ENCODE peak calls at places on chromosomes 13 and 19, in ten cellular contexts. S is NB4, F is psoas muscle, O is thoracic aorta, K is neural crest cell, Y is endodermal cell, A is lower leg skin, T is GM23338, L is body of pancreas, H is fibroblast of lung. I is an unnamed sample.

GRCh38 chr13:111914241-111915103 is 152.5 kb upstream of the SOX1 start:
- DNase-seq in S (no peak), F (no peak), O (no peak), K (no peak), Y (peak; percentile 29), A (peak; percentile 52), T (no peak), L (no peak), H (no peak), I (no peak)

GRCh38 chr19:35253316-35254286 is 4.8 kb downstream of the LSR start:
- DNase-seq in S (no peak), F (no peak), O (no peak), K (no peak), Y (peak; percentile 85), A (peak; percentile 64), T (peak; percentile 44), L (no peak), H (no peak), I (no peak)

GRCh38 chr13:54647275-54647674 is 1618.7 kb downstream of the OLFM4 start:
- DNase-seq in S (no peak), F (no peak), O (no peak), K (no peak), Y (no peak), A (no peak), T (no peak), L (peak; percentile 5), H (no peak), I (no peak)

GRCh38 chr13:105196052-105196451 is 1339.4 kb downstream of the EFNB2 start:
- DNase-seq in S (peak; percentile 4), F (no peak), O (no peak), K (no peak), Y (peak; percentile 60), A (no peak), T (peak; percentile 86), L (no peak), H (peak; percentile 94), I (no peak)

GRCh38 chr13:59119475-59119874 is 1044.3 kb downstream of the DIAPH3 start:
- DNase-seq in S (no peak), F (no peak), O (no peak), K (no peak), Y (no peak), A (no peak), T (no peak), L (no peak), H (peak; percentile 38), I (no peak)

GRCh38 chr13:80132741-80133601 is 208.0 kb downstream of the SPRY2 start:
- DNase-seq in S (peak; percentile 15), F (peak; percentile 73), O (peak; percentile 38), K (peak; percentile 23), Y (peak; percentile 61), A (peak; percentile 85), T (peak; percentile 28), L (peak; percentile 82), H (peak; percentile 78), I (no peak)

GRCh38 chr19:5942991-5943390 is 28.9 kb downstream of the CAPS start:
- DNase-seq in S (no peak), F (no peak), O (no peak), K (no peak), Y (no peak), A (no peak), T (no peak), L (no peak), H (no peak), I (no peak)

GRCh38 chr13:46150134-46150693 is 31.8 kb downstream of the LCP1 start:
- DNase-seq in S (no peak), F (no peak), O (no peak), K (no peak), Y (no peak), A (no peak), T (no peak), L (no peak), H (no peak), I (no peak)

GRCh38 chr13:95382906-95383305 is 81.7 kb upstream of the ABCC4 start:
- DNase-seq in S (no peak), F (no peak), O (no peak), K (no peak), Y (no peak), A (no peak), T (no peak), L (no peak), H (no peak), I (no peak)

DNA sequence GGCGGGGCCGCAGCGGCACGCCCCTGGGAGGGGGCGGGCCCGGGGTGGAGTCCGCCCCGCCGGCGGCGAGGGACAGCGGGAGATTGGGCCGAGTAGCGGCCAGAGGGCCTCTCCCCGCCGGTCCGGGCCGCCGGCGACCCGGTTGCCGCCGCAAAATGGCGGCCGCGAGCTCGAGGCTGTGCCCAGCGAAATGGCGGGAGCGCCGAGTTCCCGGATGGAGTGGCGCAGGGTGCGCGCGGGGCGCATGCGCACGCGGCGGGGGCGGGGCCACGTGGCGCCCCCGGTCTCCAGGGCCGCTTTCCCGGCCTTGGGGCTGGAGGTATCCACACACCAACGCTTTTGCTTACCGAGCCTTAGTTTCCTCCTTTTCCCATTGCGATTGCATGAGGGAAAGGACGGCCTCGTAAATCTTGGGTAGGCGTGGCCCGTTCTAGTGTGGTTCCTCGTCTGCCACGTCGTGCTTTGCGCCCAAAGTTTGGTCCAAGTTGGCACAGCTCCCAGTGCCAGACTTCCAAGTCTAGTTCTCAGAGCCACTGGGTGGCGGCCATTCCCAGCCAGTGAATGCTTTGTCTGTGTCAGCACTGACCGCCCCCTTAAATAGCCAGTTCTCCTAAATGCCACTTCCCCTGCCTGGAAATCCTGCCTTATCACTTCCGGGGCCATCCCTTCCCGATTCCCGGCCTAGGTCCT is 491 bp downstream of the CIRBP start:
- DNase-seq in S (peak; percentile 77), F (peak; percentile 96), O (peak; percentile 87), K (peak; percentile 82), Y (peak; percentile 90), A (peak; percentile 97), T (peak; percentile 81), L (peak; percentile 89), H (peak; percentile 88), I (peak; percentile 86)
- TF ChIP-seq CTCF in S (no peak), F (no peak), O (no peak), K (no peak), Y (no peak), A (no peak), T (no peak), L (no peak), H (no peak), I (no peak)

DNA sequence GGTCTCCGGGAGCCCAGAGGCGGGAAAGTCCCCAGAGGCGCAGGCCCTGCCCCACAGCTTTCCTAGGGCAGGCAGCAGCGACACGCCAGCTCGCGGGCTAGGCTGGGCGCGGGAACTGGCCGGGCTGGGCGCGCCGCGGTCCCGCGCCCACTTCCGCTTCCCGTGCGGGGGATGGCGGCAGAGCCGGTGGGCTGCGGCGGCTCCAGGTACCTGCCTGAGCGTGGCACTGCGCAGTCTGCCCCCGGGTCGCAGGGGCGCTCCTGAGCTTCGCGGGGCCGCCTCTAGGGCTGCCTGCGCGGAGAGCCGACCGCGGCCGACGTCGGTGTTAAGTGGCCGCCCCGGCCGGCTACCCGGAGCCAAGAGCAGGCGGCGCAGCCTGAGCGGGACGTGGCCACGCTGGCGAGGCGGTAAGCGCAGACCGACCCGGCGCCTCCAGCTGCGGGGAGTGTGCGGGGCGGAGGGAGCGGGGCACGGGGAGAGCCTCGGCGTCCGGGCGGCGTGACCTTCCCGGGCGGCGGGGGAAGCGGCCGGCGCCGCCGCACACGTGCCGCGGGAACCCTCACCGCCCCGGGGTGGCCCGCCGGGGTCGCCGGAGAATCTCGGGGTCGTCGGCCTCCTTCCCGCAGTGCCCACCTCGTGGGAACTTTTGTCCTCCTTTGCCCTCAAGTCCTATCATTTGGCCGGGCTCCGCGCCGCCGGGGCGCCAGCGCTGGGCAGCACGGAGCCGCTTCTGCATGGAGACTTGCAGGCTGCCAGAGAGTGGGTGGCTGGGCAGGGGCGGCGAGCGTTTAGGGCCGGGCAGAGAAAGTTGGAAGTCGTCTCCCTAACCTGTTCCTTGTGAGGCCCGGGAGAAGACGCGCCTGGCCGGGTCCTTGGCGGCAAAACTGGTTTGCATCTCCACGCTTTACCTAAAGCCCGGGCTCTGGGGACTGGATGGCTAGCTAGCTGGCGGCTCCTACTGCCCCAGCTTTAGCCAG is 31.4 kb upstream of the MPHOSPH8 start:
- DNase-seq in S (peak; percentile 81), F (no peak), O (no peak), K (peak; percentile 42), Y (peak; percentile 89), A (peak; percentile 83), T (peak; percentile 82), L (peak; percentile 32), H (peak; percentile 54), I (no peak)
- TF ChIP-seq CTCF in S (no peak), F (peak; percentile 9), O (peak; percentile 21), K (peak; percentile 44), Y (peak; percentile 65), A (no peak), T (no peak), L (peak; percentile 25), H (no peak), I (no peak)

GRCh38 chr13:44874176-44874575 is 115.1 kb downstream of the NUFIP1 start:
- DNase-seq in S (no peak), F (no peak), O (no peak), K (no peak), Y (no peak), A (peak; percentile 75), T (no peak), L (no peak), H (no peak), I (no peak)

GRCh38 chr13:44884076-44884729 is 105.1 kb downstream of the NUFIP1 start:
- DNase-seq in S (no peak), F (no peak), O (no peak), K (no peak), Y (no peak), A (no peak), T (no peak), L (no peak), H (peak; percentile 83), I (no peak)

GRCh38 chr13:44874886-44875630 is 114.2 kb downstream of the NUFIP1 start:
- DNase-seq in S (no peak), F (no peak), O (no peak), K (no peak), Y (no peak), A (peak; percentile 52), T (no peak), L (no peak), H (peak; percentile 57), I (no peak)

GRCh38 chr13:44876782-44877324 is 112.4 kb downstream of the NUFIP1 start:
- DNase-seq in S (peak; percentile 15), F (no peak), O (no peak), K (peak; percentile 6), Y (peak; percentile 96), A (no peak), T (peak; percentile 88), L (no peak), H (no peak), I (no peak)

GRCh38 chr13:44879452-44880058 is 109.7 kb downstream of the NUFIP1 start:
- DNase-seq in S (peak; percentile 61), F (no peak), O (no peak), K (no peak), Y (peak; percentile 58), A (no peak), T (peak; percentile 51), L (peak; percentile 71), H (peak; percentile 60), I (no peak)
- TF ChIP-seq CTCF in S (peak; percentile 47), F (peak; percentile 43), O (no peak), K (peak; percentile 46), Y (peak; percentile 70), A (no peak), T (peak; percentile 82), L (peak; percentile 71), H (peak; percentile 45), I (no peak)

DNA sequence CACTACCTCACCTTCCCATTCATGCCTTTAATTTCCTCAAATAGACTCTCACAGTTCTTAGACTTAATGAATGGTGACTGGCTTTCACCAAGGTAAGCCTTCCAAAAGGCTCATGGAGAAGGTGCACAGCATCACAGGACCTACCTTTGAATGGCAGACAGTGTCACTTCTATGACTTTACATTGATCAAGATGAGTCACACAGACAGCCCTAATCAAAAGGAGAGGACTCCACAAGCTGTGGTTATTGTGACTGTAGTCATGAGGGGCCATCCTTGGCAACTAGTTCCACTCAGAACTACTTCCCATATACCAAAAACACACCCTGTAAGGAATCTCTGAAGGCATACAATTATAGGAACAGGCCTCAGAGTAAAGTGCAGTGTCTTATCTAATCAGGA is 5.9 kb downstream of the LGALS16 start:
- DNase-seq in S (no peak), F (no peak), O (no peak), K (no peak), Y (no peak), A (no peak), T (no peak), L (no peak), H (no peak), I (no peak)
- TF ChIP-seq CTCF in S (no peak), F (no peak), O (no peak), K (no peak), Y (no peak), A (no peak), T (no peak), L (no peak), H (no peak), I (no peak)

I was measured in CD14-positive monocyte.